ENCODE peak calls at places on chromosomes 16 and 17, in eight cellular contexts. O is breast epithelium, B is stomach, E is transverse colon, Y is sigmoid colon, S is GM23338, C is endothelial cell of umbilical vein, H is H1. D is an unnamed sample.

GRCh38 chr17:72661093-72661944 is 431.2 kb downstream of the SLC39A11 start:
- DNase-seq in S (no peak), H (no peak), O (peak; percentile 30), Y (no peak), B (no peak), E (no peak), C (no peak), D (no peak)

GRCh38 chr17:71846561-71846960 is 274.3 kb upstream of the SOX9 start:
- DNase-seq in E (no peak), H (no peak), C (no peak), Y (no peak), B (no peak), O (no peak), S (no peak), D (no peak)

GRCh38 chr17:43068570-43069367 is 43.7 kb downstream of the RND2 start:
- DNase-seq in H (no peak), B (no peak), E (no peak), Y (no peak), C (no peak), O (no peak), S (no peak), D (no peak)

GRCh38 chr16:66474750-66475199 is 47.7 kb downstream of the BEAN1 start:
- DNase-seq in E (peak; percentile 27), H (peak; percentile 33), S (no peak), C (peak; percentile 31), Y (peak; percentile 30), O (no peak), B (no peak), D (no peak)

GRCh38 chr17:8226536-8227237 is 16.3 kb upstream of the AURKB start:
- DNase-seq in S (peak; percentile 91), Y (peak; percentile 90), O (peak; percentile 48), C (peak; percentile 95), B (peak; percentile 32), H (peak; percentile 90), E (peak; percentile 81), D (peak; percentile 89)

GRCh38 chr17:2396568-2397246 is 4.2 kb downstream of the MNT start:
- DNase-seq in S (peak; percentile 96), C (peak; percentile 97), H (peak; percentile 89), E (peak; percentile 93), B (peak; percentile 93), Y (peak; percentile 99), O (peak; percentile 89), D (peak; percentile 94)

GRCh38 chr17:28901866-28902818 is 737 bp downstream of the DHRS13 start:
- DNase-seq in B (peak; percentile 46), C (no peak), H (no peak), S (peak; percentile 71), E (peak; percentile 65), O (no peak), Y (no peak), D (no peak)

GRCh38 chr16:56102159-56102798 is 89.0 kb upstream of the GNAO1 start:
- DNase-seq in C (no peak), Y (peak; percentile 81), H (no peak), S (peak; percentile 11), B (no peak), O (no peak), E (peak; percentile 12), D (no peak)

GRCh38 chr17:76080934-76081287 is 1.9 kb downstream of the ZACN start:
- DNase-seq in H (no peak), S (no peak), Y (no peak), B (no peak), E (no peak), O (no peak), C (no peak), D (no peak)

GRCh38 chr16:57999366-57999970 is 1.0 kb downstream of the ZNF319 start:
- DNase-seq in Y (no peak), E (no peak), S (no peak), B (no peak), H (no peak), O (no peak), C (peak; percentile 25), D (peak; percentile 35)

GRCh38 chr17:59698143-59698542 is 9.1 kb downstream of the PTRH2 start:
- DNase-seq in C (no peak), Y (no peak), B (no peak), S (no peak), O (no peak), H (no peak), E (no peak), D (no peak)

GRCh38 chr16:15879255-15879804 is 9.1 kb downstream of the CEP20 start:
- DNase-seq in B (no peak), E (no peak), H (no peak), C (peak; percentile 38), Y (no peak), O (no peak), S (no peak), D (no peak)

GRCh38 chr16:68417711-68418301 is 30.5 kb downstream of the SMPD3 start:
- DNase-seq in B (peak; percentile 91), C (peak; percentile 9), H (no peak), S (no peak), O (peak; percentile 63), Y (no peak), E (peak; percentile 85), D (no peak)

GRCh38 chr16:53372942-53373871 is 61.1 kb upstream of the RBL2 start:
- DNase-seq in H (peak; percentile 87), C (no peak), E (peak; percentile 76), Y (no peak), B (peak; percentile 85), S (peak; percentile 91), O (peak; percentile 63), D (no peak)

GRCh38 chr16:29674188-29674587 is 4.8 kb upstream of the QPRT start:
- DNase-seq in S (no peak), C (no peak), O (no peak), B (no peak), H (no peak), E (peak; percentile 71), Y (peak; percentile 84), D (no peak)

GRCh38 chr16:66458292-66458691 is 31.2 kb downstream of the BEAN1 start:
- DNase-seq in H (no peak), O (no peak), E (no peak), C (no peak), S (no peak), Y (no peak), B (no peak), D (no peak)

GRCh38 chr16:31810863-31811262 is 62.7 kb upstream of the ZNF267 start:
- DNase-seq in B (no peak), C (no peak), Y (no peak), H (no peak), O (no peak), S (no peak), E (no peak), D (no peak)

GRCh38 chr16:25126820-25127232 is 15.3 kb downstream of the LCMT1 start:
- DNase-seq in S (no peak), E (peak; percentile 76), O (no peak), C (peak; percentile 58), Y (no peak), B (no peak), H (no peak), D (no peak)

GRCh38 chr16:50594332-50595260 is 46.4 kb downstream of the NKD1 start:
- DNase-seq in H (no peak), O (no peak), C (no peak), E (no peak), B (no peak), Y (no peak), S (no peak), D (no peak)

GRCh38 chr16:50591209-50591608 is 43.0 kb downstream of the NKD1 start:
- DNase-seq in B (no peak), S (no peak), C (no peak), E (no peak), Y (no peak), O (no peak), H (no peak), D (no peak)

GRCh38 chr16:50592996-50593395 is 44.8 kb downstream of the NKD1 start:
- DNase-seq in H (no peak), S (no peak), E (no peak), C (no peak), Y (no peak), O (no peak), B (no peak), D (no peak)

GRCh38 chr16:50593410-50594139 is 45.4 kb downstream of the NKD1 start:
- DNase-seq in H (peak; percentile 70), O (no peak), C (peak; percentile 24), B (no peak), S (peak; percentile 87), E (no peak), Y (no peak), D (no peak)

GRCh38 chr16:50591800-50592771 is 43.9 kb downstream of the NKD1 start:
- DNase-seq in C (no peak), B (peak; percentile 37), H (no peak), S (peak; percentile 28), E (peak; percentile 30), Y (peak; percentile 92), O (peak; percentile 86), D (no peak)
- TF ChIP-seq CTCF in C (no peak), B (no peak), H (no peak), S (no peak), E (no peak), Y (peak; percentile 39), O (no peak), D (no peak)

GRCh38 chr17:5203908-5204294 is 12.2 kb upstream of the ZNF594 start:
- DNase-seq in H (no peak), S (no peak), Y (no peak), E (no peak), C (no peak), B (no peak), O (no peak), D (no peak)
- TF ChIP-seq POLR2AphosphoS5 in H (no peak), S (no peak), Y (no peak), E (no peak), C (no peak), B (no peak), O (no peak), D (no peak)

GRCh38 chr17:57050303-57050702 is 34.7 kb upstream of the AKAP1 start:
- DNase-seq in H (no peak), E (no peak), S (no peak), B (no peak), C (no peak), O (no peak), Y (no peak), D (no peak)
- TF ChIP-seq CTCF in H (no peak), E (no peak), S (peak; percentile 10), B (no peak), C (no peak), O (no peak), Y (no peak), D (no peak)

GRCh38 chr17:78263063-78263735 is 31.8 kb downstream of the TMEM235 start:
- DNase-seq in B (peak; percentile 75), C (peak; percentile 40), Y (no peak), H (peak; percentile 49), S (no peak), E (peak; percentile 50), O (no peak), D (no peak)
- TF ChIP-seq POLR2AphosphoS5 in B (peak; percentile 85), C (no peak), Y (no peak), H (no peak), S (no peak), E (no peak), O (no peak), D (no peak)

D was measured in suprapubic skin.